ENCODE peak calls at places on chromosomes 1 and 21, in ten cellular contexts. G, S, B, A, Y, O, Q, N, F and W are unnamed samples.
A peak's percentile ranks its signal among the peaks of the same experiment; 100 is the strongest.

GRCh38 chr1:62038594-62039284 is 155.9 kb upstream of the L1TD1 start:
- DNase-seq in G (no peak), S (no peak), B (no peak), A (no peak), Y (no peak), O (no peak), Q (no peak), N (no peak), F (no peak), W (no peak)

GRCh38 chr1:94768046-94768445 is 52.1 kb upstream of the SLC44A3 start:
- DNase-seq in G (no peak), S (no peak), B (no peak), A (no peak), Y (no peak), O (no peak), Q (no peak), N (no peak), F (no peak), W (no peak)

GRCh38 chr1:214670098-214670497 is 67.1 kb downstream of the CENPF start:
- DNase-seq in G (no peak), S (no peak), B (peak; percentile 58), A (no peak), Y (peak; percentile 72), O (no peak), Q (peak; percentile 21), N (no peak), F (no peak), W (no peak)

GRCh38 chr1:203379831-203380230 is 28.9 kb upstream of the FMOD start:
- DNase-seq in G (no peak), S (no peak), B (no peak), A (no peak), Y (peak; percentile 31), O (no peak), Q (peak; percentile 52), N (no peak), F (no peak), W (no peak)

GRCh38 chr1:111535256-111536191 is 32.1 kb upstream of the ADORA3 start:
- DNase-seq in G (no peak), S (no peak), B (peak; percentile 20), A (no peak), Y (peak; percentile 33), O (no peak), Q (no peak), N (no peak), F (no peak), W (no peak)

GRCh38 chr1:201641524-201642253 is 102.8 kb downstream of the NAV1 start:
- DNase-seq in G (no peak), S (no peak), B (no peak), A (no peak), Y (no peak), O (no peak), Q (no peak), N (no peak), F (no peak), W (no peak)

GRCh38 chr1:151106891-151107290 is 36.3 kb downstream of the GABPB2 start:
- DNase-seq in G (no peak), S (no peak), B (peak; percentile 36), A (no peak), Y (peak; percentile 15), O (no peak), Q (no peak), N (no peak), F (no peak), W (no peak)

GRCh38 chr1:105005594-105006195 is 1256.0 kb downstream of the AMY1C start:
- DNase-seq in G (no peak), S (no peak), B (no peak), A (no peak), Y (no peak), O (no peak), Q (no peak), N (no peak), F (no peak), W (no peak)

GRCh38 chr21:28719731-28720130 is 272.9 kb downstream of the LTN1 start:
- DNase-seq in G (no peak), S (no peak), B (no peak), A (no peak), Y (no peak), O (no peak), Q (no peak), N (no peak), F (no peak), W (no peak)